ENCODE peak calls at places on chromosomes 16 and 17, in four cellular contexts. V is K562, W is ovary, C is HCT116. Z is an unnamed sample.

GRCh38 chr17:48527742-48528028 is 3.1 kb downstream of the HOXB1 start:
- DNase-seq in V (no peak), W (no peak), C (no peak), Z (no peak)

GRCh38 chr16:84471316-84471715 is 33.1 kb downstream of the MEAK7 start:
- DNase-seq in W (no peak), C (no peak), V (no peak), Z (no peak)

GRCh38 chr17:48910370-48910769 is 2.2 kb downstream of the UBE2Z start:
- DNase-seq in V (no peak), C (no peak), W (no peak), Z (no peak)

GRCh38 chr17:7007143-7007542 is 5.3 kb upstream of the RNASEK start:
- DNase-seq in C (no peak), V (no peak), W (no peak), Z (no peak)

GRCh38 chr17:71180801-71181385 is 939.9 kb upstream of the SOX9 start:
- DNase-seq in C (no peak), V (no peak), W (no peak), Z (peak; percentile 37)

GRCh38 chr17:62681061-62681938 is 53.8 kb downstream of the MRC2 start:
- DNase-seq in V (peak; percentile 96), W (no peak), C (no peak), Z (no peak)

GRCh38 chr17:13835151-13835550 is 233.4 kb upstream of the HS3ST3A1 start:
- DNase-seq in C (no peak), W (no peak), V (no peak), Z (no peak)

GRCh38 chr17:73192219-73192893 is 499 bp upstream of the COG1 start:
- DNase-seq in V (peak; percentile 76), C (peak; percentile 75), W (peak; percentile 76), Z (peak; percentile 69)

GRCh38 chr17:48374650-48375230 is 55.3 kb downstream of the SKAP1 start:
- DNase-seq in V (peak; percentile 73), W (no peak), C (peak; percentile 63), Z (peak; percentile 70)

GRCh38 chr16:84507011-84507982 is 2.8 kb upstream of the MEAK7 start:
- DNase-seq in W (no peak), V (no peak), C (no peak), Z (no peak)

GRCh38 chr16:48958681-48959080 is 323.0 kb downstream of the CBLN1 start:
- DNase-seq in V (no peak), C (no peak), W (no peak), Z (no peak)

GRCh38 chr16:79923431-79923830 is 322.9 kb upstream of the MAF start:
- DNase-seq in V (no peak), W (no peak), C (no peak), Z (no peak)

GRCh38 chr17:69047368-69048263 is 13.1 kb downstream of the ABCA9 start:
- DNase-seq in V (peak; percentile 77), C (no peak), W (peak; percentile 53), Z (peak; percentile 93)

GRCh38 chr16:14241631-14242030 is 170.5 kb downstream of the MRTFB start:
- DNase-seq in V (no peak), C (no peak), W (no peak), Z (no peak)

GRCh38 chr17:1227917-1228751 is 42.1 kb upstream of the BHLHA9 start:
- DNase-seq in W (no peak), C (no peak), V (no peak), Z (peak; percentile 34)

GRCh38 chr17:30366536-30366935 is 12.2 kb upstream of the CPD start:
- DNase-seq in C (no peak), W (no peak), V (no peak), Z (no peak)

GRCh38 chr16:70484867-70485266 is 30.5 kb downstream of the FCSK start:
- DNase-seq in C (no peak), W (no peak), V (no peak), Z (no peak)

GRCh38 chr17:27407916-27408846 is 48.1 kb upstream of the KSR1 start:
- DNase-seq in V (no peak), C (peak; percentile 7), W (no peak), Z (no peak)

GRCh38 chr16:31335431-31335830 is 19.5 kb upstream of the ITGAX start:
- DNase-seq in V (peak; percentile 1), W (no peak), C (no peak), Z (peak; percentile 19)

GRCh38 chr17:30357476-30357875 is 21.3 kb upstream of the CPD start:
- DNase-seq in W (no peak), C (no peak), V (no peak), Z (peak; percentile 51)

GRCh38 chr16:28603381-28604185 is 6.3 kb downstream of the SULT1A1 start:
- DNase-seq in C (no peak), V (no peak), W (no peak), Z (no peak)

GRCh38 chr16:563072-563644 is 3.0 kb downstream of the PRR35 start:
- DNase-seq in W (no peak), C (no peak), V (no peak), Z (no peak)
- H3K4me1 ChIP-seq in W (peaks cover 27% of the 10 kb centered on the region), C (no peaks in the 10 kb centered on the region), V (peaks cover 96% of the 10 kb centered on the region), Z (no peaks in the 10 kb centered on the region)

GRCh38 chr17:35053204-35053603 is 10.3 kb downstream of the RFFL start:
- DNase-seq in W (no peak), V (no peak), C (no peak), Z (no peak)
- H3K27ac ChIP-seq in W (no peak overlapping the region), V (no peak overlapping the region), C (no peak overlapping the region), Z (peak overlapping the region; percentile 34)

GRCh38 chr16:1197237-1197866 is 27.7 kb downstream of the TPSG1 start:
- DNase-seq in C (no peak), V (no peak), W (no peak), Z (no peak)
- H3K4me1 ChIP-seq in C (peaks cover 21% of the 10 kb centered on the region), V (peaks cover 65% of the 10 kb centered on the region), W (peaks cover 2% of the 10 kb centered on the region), Z (peaks cover 3% of the 10 kb centered on the region)

GRCh38 chr17:61400058-61400785 is 579 bp downstream of the TBX2 start:
- DNase-seq in V (no peak), W (peak; percentile 53), C (no peak), Z (no peak)
- H3K27ac ChIP-seq in V (no peak overlapping the region), W (peak overlapping the region; percentile 38), C (no peak overlapping the region), Z (peak overlapping the region; percentile 80)

GRCh38 chr17:50545306-50545705 is 1.7 kb upstream of the SPATA20 start:
- DNase-seq in V (no peak), W (no peak), C (no peak), Z (peak; percentile 32)
- H3K4me1 ChIP-seq in V (peaks cover 54% of the 10 kb centered on the region), W (peaks cover 9% of the 10 kb centered on the region), C (peaks cover 40% of the 10 kb centered on the region), Z (peaks cover 4% of the 10 kb centered on the region)

GRCh38 chr17:38893612-38894011 is 23.8 kb downstream of the LASP1 start:
- DNase-seq in W (no peak), C (no peak), V (no peak), Z (no peak)

GRCh38 chr17:38893113-38893512 is 23.3 kb downstream of the LASP1 start:
- DNase-seq in C (no peak), W (no peak), V (no peak), Z (no peak)

GRCh38 chr17:38892620-38893019 is 22.8 kb downstream of the LASP1 start:
- DNase-seq in V (no peak), W (no peak), C (no peak), Z (no peak)

GRCh38 chr17:38891441-38891840 is 21.6 kb downstream of the LASP1 start:
- DNase-seq in W (no peak), C (no peak), V (no peak), Z (no peak)

GRCh38 chr17:38892083-38892482 is 22.2 kb downstream of the LASP1 start:
- DNase-seq in V (no peak), C (no peak), W (no peak), Z (no peak)
- H3K27ac ChIP-seq in V (no peak overlapping the region), C (no peak overlapping the region), W (no peak overlapping the region), Z (peak overlapping the region; percentile 20)

GRCh38 chr16:87834668-87835473 is 34.4 kb downstream of the SLC7A5 start:
- DNase-seq in C (no peak), W (no peak), V (no peak), Z (peak; percentile 51)
- H3K4me1 ChIP-seq in C (no peaks in the 10 kb centered on the region), W (no peaks in the 10 kb centered on the region), V (peaks cover 49% of the 10 kb centered on the region), Z (peaks cover 1% of the 10 kb centered on the region)

GRCh38 chr17:64781810-64782555 is 119.9 kb upstream of the SMURF2 start:
- DNase-seq in V (no peak), C (no peak), W (peak; percentile 19), Z (no peak)

GRCh38 chr17:64781013-64781392 is 118.9 kb upstream of the SMURF2 start:
- DNase-seq in V (no peak), C (no peak), W (no peak), Z (no peak)

GRCh38 chr17:64780096-64781012 is 118.2 kb upstream of the SMURF2 start:
- DNase-seq in C (peak; percentile 84), V (no peak), W (peak; percentile 37), Z (peak; percentile 86)

GRCh38 chr17:64779344-64780095 is 117.4 kb upstream of the SMURF2 start:
- DNase-seq in W (peak; percentile 30), V (no peak), C (no peak), Z (no peak)

GRCh38 chr17:64781394-64781793 is 119.3 kb upstream of the SMURF2 start:
- DNase-seq in C (no peak), W (peak; percentile 34), V (no peak), Z (peak; percentile 50)
- H3K27ac ChIP-seq in C (no peak overlapping the region), W (no peak overlapping the region), V (no peak overlapping the region), Z (no peak overlapping the region)

GRCh38 chr16:27257271-27257670 is 11.3 kb downstream of the NSMCE1 start:
- DNase-seq in W (no peak), V (no peak), C (no peak), Z (no peak)
- H3K4me1 ChIP-seq in W (peaks cover 15% of the 10 kb centered on the region), V (no peaks in the 10 kb centered on the region), C (peaks cover 29% of the 10 kb centered on the region), Z (peaks cover 5% of the 10 kb centered on the region)

DNA sequence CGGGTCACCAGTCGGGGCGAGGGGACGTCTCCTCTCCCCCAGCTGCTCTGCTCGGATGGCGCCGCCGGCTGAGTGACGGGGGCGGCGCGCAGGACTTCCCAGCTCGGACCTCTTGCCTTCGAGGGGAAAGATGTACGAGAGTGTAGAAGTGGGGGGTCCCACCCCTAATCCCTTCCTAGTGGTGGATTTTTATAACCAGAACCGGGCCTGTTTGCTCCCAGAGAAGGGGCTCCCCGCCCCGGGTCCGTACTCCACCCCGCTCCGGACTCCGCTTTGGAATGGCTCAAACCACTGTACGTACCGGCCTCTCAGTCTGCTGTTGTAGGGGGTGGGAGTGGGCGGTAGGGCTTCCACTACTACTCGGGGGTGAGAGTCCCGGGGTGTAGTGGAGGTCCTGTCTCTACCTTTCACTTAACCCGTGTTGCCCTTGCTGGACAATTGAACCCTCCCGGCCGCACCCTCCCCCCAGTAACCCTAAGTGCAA is 21.9 kb downstream of the GJD3 start:
- DNase-seq in V (no peak), W (peak; percentile 55), C (no peak), Z (peak; percentile 46)
- H3K27ac ChIP-seq in V (peak overlapping the region; percentile 91), W (peak overlapping the region; percentile 84), C (peak overlapping the region; percentile 43), Z (peak overlapping the region; percentile 98)

Z was measured in small intestine.